ENCODE peak calls at places on chromosomes 6 and 20, in nine cellular contexts. K is type B pancreatic cell, G is left ventricle myocardium inferior, P is kidney, O is H9, M is mammary epithelial cell, F is HFFc6, U is pancreas, T is choroid plexus epithelial cell. V is an unnamed sample.

GRCh38 chr20:665276-665675 is 10.3 kb downstream of the SCRT2 start:
- DNase-seq in T (no peak), K (no peak), M (no peak), F (no peak), P (peak; percentile 23), G (no peak), O (no peak), U (no peak), V (no peak)

GRCh38 chr6:53651764-53652401 is 13.7 kb downstream of the KLHL31 start:
- DNase-seq in P (peak; percentile 92), U (peak; percentile 88), F (no peak), K (peak; percentile 86), M (peak; percentile 85), G (peak; percentile 53), O (peak; percentile 88), T (peak; percentile 25), V (no peak)

GRCh38 chr6:246349-246748 is 45.9 kb upstream of the DUSP22 start:
- DNase-seq in O (no peak), G (no peak), M (no peak), P (no peak), F (no peak), K (no peak), U (no peak), T (peak; percentile 57), V (no peak)

GRCh38 chr6:28349892-28350737 is at the start of gene ZKSCAN3:
- DNase-seq in O (peak; percentile 83), T (peak; percentile 76), G (peak; percentile 85), M (peak; percentile 76), K (peak; percentile 81), F (peak; percentile 75), U (peak; percentile 75), P (peak; percentile 92), V (peak; percentile 37)

GRCh38 chr20:23509580-23509913 is 18.6 kb downstream of the CST8 start:
- DNase-seq in U (no peak), K (no peak), T (no peak), M (no peak), O (no peak), F (no peak), P (no peak), G (no peak), V (no peak)

GRCh38 chr6:111355156-111355555 is 127.9 kb downstream of the REV3L start:
- DNase-seq in G (no peak), P (no peak), F (no peak), U (no peak), K (no peak), O (no peak), T (no peak), M (no peak), V (no peak)

GRCh38 chr20:46275091-46275490 is 33.2 kb downstream of the CDH22 start:
- DNase-seq in O (no peak), M (no peak), K (no peak), F (no peak), U (no peak), T (no peak), P (no peak), G (no peak), V (no peak)

GRCh38 chr6:10307476-10307875 is 107.4 kb downstream of the TFAP2A start:
- DNase-seq in T (no peak), P (no peak), O (peak; percentile 74), M (no peak), K (no peak), F (no peak), U (no peak), G (no peak), V (no peak)

GRCh38 chr6:158644227-158645063 is at the start of gene DYNLT1:
- DNase-seq in G (peak; percentile 95), K (peak; percentile 97), P (peak; percentile 98), F (peak; percentile 89), U (peak; percentile 94), T (peak; percentile 91), O (peak; percentile 96), M (peak; percentile 97), V (no peak)

GRCh38 chr6:138115877-138116660 is 8.8 kb upstream of the PERP start:
- DNase-seq in T (peak; percentile 86), O (no peak), K (no peak), U (peak; percentile 55), P (peak; percentile 76), F (peak; percentile 70), G (no peak), M (peak; percentile 44), V (peak; percentile 37)

GRCh38 chr6:35391240-35391968 is 49.0 kb downstream of the PPARD start:
- DNase-seq in P (no peak), U (no peak), F (peak; percentile 94), G (no peak), M (peak; percentile 97), O (no peak), T (peak; percentile 95), K (no peak), V (peak; percentile 85)

GRCh38 chr6:34066284-34066571 is 79.7 kb downstream of the GRM4 start:
- DNase-seq in K (no peak), T (no peak), G (no peak), F (no peak), O (no peak), P (no peak), M (peak; percentile 27), U (no peak), V (no peak)

GRCh38 chr6:6942826-6943225 is 164.9 kb upstream of the RREB1 start:
- DNase-seq in G (peak; percentile 65), U (no peak), M (no peak), P (peak; percentile 80), T (no peak), F (peak; percentile 16), O (no peak), K (no peak), V (no peak)

DNA sequence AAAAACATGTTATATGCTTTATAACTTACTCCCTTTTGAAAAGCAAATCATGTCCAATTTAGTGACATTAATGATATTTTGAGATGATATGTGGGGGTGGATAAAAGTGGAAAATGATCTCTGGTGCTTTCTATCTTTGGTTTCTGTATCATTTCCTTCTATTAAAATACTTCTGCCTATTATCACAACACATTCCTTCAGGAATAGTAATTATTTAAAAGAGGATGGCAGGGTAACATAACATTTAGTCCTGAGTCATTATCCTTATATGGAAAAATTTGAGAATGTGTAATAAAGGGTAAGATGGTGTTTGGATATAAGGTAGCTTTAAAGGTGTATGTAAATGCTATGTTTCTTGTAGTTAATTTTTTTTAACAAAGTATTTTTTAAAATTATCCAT is 657.7 kb downstream of the PHF3 start:
- DNase-seq in K (no peak), O (no peak), G (no peak), F (no peak), M (no peak), T (peak; percentile 26), U (no peak), P (no peak), V (no peak)
- TF ChIP-seq CTCF in K (no peak), O (no peak), G (no peak), F (no peak), M (no peak), T (no peak), U (no peak), P (no peak), V (no peak)

DNA sequence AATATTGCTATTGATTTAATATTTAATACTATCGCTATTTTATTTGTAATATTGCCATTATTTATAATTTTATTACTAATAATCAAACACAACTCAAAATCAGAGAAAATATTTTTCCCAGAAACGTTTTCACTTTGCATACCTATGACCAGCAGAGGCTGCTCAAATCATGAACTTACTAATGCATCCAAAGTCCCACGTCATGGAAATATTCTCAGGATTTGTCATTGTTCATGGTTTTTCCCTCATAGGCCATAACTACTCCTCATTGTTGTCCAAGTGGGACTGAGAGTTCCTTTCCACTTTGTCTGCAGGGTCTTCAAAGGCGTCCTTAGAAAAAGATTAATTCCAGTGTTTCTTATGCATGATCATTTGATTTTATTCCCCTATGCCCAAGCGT is 344.8 kb downstream of the THBS2 start:
- DNase-seq in T (peak; percentile 86), K (no peak), U (no peak), G (no peak), M (peak; percentile 54), F (peak; percentile 50), P (no peak), O (no peak), V (peak; percentile 27)
- TF ChIP-seq CTCF in T (peak; percentile 49), K (peak; percentile 25), U (no peak), G (no peak), M (no peak), F (peak; percentile 70), P (no peak), O (no peak), V (peak; percentile 36)

GRCh38 chr6:44115866-44116265 is 11.4 kb downstream of the MRPL14 start:
- DNase-seq in O (no peak), P (no peak), T (peak; percentile 56), U (no peak), G (no peak), K (no peak), M (peak; percentile 88), F (peak; percentile 20), V (no peak)

GRCh38 chr6:44111434-44112417 is 15.5 kb downstream of the MRPL14 start:
- DNase-seq in M (no peak), U (no peak), K (no peak), T (no peak), O (no peak), P (no peak), G (no peak), F (no peak), V (no peak)

GRCh38 chr6:44110005-44110681 is 17.1 kb downstream of the MRPL14 start:
- DNase-seq in G (no peak), P (no peak), T (peak; percentile 11), M (no peak), U (no peak), O (no peak), K (no peak), F (no peak), V (no peak)

GRCh38 chr6:44110966-44111365 is 16.3 kb downstream of the MRPL14 start:
- DNase-seq in K (no peak), M (no peak), G (no peak), U (no peak), P (no peak), F (no peak), T (no peak), O (no peak), V (no peak)

GRCh38 chr6:44113396-44113795 is 13.9 kb downstream of the MRPL14 start:
- DNase-seq in U (no peak), M (no peak), G (no peak), F (no peak), T (peak; percentile 12), O (no peak), P (no peak), K (no peak), V (no peak)
- TF ChIP-seq CTCF in U (no peak), M (peak; percentile 34), G (no peak), F (peak; percentile 53), T (peak; percentile 45), O (peak; percentile 57), P (no peak), K (peak; percentile 51), V (peak; percentile 15)

DNA sequence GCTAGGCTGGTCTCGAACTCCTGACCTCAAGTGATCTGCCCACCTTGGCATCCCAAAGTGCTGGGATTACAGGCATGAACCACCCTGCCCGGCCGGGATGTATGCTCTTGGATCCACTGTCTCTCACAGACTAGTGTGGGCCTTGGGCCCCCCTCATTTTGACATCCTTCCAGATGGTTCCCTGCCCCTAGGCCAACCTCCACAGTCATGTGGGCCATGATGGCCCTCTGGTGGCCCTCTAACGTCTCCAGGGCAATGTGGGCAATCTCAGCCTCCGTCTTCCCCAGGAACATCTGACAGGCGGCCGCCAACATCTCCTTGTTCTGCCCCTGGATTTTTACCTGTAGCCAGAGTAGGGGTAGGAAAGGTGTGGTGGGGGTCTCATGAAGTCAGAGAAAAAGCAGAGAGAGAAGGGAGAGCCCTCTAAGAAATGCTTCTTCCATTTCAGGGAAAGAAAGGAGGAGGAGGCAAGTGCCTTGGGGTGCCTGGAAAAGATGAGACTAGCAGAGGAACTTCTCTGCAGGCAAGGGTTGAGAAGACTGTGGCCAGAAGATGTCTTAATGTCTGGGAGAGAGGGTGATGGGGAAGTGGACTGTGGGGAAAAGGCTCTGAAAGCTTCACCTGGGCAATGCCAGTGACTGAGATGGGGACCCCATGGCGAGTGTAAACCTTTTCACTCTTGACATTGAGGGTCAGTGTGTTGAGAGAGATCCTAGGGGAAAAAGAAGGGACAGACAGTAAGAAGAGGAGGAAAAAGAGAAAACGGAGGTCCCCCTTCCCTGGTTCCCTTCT is 1.3 kb downstream of the FLOT1 start:
- DNase-seq in P (peak; percentile 50), O (no peak), G (no peak), M (no peak), F (no peak), U (no peak), T (peak; percentile 22), K (no peak), V (no peak)
- TF ChIP-seq CTCF in P (no peak), O (no peak), G (no peak), M (no peak), F (peak; percentile 34), U (no peak), T (no peak), K (no peak), V (no peak)

V was measured in AG04450.